ENCODE peak calls at places on chromosome 22, in seven cellular contexts. Y, M, P, R, K, S and D are unnamed samples.

GRCh38 chr22:31870890-31871289 is 73.4 kb upstream of the YWHAH start:
- DNase-seq in M (no peak), R (no peak), K (no peak), P (peak; percentile 71), Y (no peak), S (no peak), D (no peak)

GRCh38 chr22:49370841-49371301 is 456.8 kb downstream of the BRD1 start:
- DNase-seq in P (no peak), Y (no peak), K (no peak), S (no peak), R (no peak), M (no peak), D (no peak)

GRCh38 chr22:38861927-38862326 is 10.1 kb downstream of the CBX6 start:
- DNase-seq in M (no peak), P (no peak), S (no peak), R (no peak), Y (no peak), K (no peak), D (no peak)

GRCh38 chr22:22060200-22061084 is 77.9 kb upstream of the TOP3B start:
- DNase-seq in M (peak; percentile 77), P (peak; percentile 31), R (no peak), S (no peak), K (peak; percentile 51), Y (no peak), D (peak; percentile 27)

GRCh38 chr22:48808038-48808960 is 1019.4 kb downstream of the BRD1 start:
- DNase-seq in Y (no peak), P (no peak), R (no peak), S (no peak), M (no peak), K (no peak), D (no peak)

GRCh38 chr22:32999039-32999861 is 58.9 kb downstream of the SYN3 start:
- DNase-seq in Y (no peak), R (no peak), M (no peak), S (no peak), P (no peak), K (no peak), D (no peak)

GRCh38 chr22:47164514-47165337 is 402.3 kb downstream of the TBC1D22A start:
- DNase-seq in K (no peak), P (no peak), Y (no peak), S (no peak), R (peak; percentile 9), M (no peak), D (no peak)

GRCh38 chr22:37088750-37089408 is 20.6 kb downstream of the TMPRSS6 start:
- DNase-seq in R (no peak), M (no peak), S (no peak), Y (no peak), K (no peak), P (no peak), D (peak; percentile 34)

GRCh38 chr22:34429314-34429713 is 509.0 kb upstream of the LARGE1 start:
- DNase-seq in K (no peak), R (no peak), S (no peak), Y (no peak), P (no peak), M (no peak), D (no peak)